ENCODE peak calls at places on chromosomes 6 and 20, in ten cellular contexts. One of them, this sample, is unnamed.

GRCh38 chr6:147909645-147910044 is 401.2 kb downstream of the SAMD5 start:
- DNase-seq in RWPE1: no peak
- DNase-seq in DND-41: no peak
- DNase-seq in suprapubic skin: no peak
- DNase-seq in left ventricle myocardium inferior: no peak
- DNase-seq in brain microvascular endothelial cell: peak
- DNase-seq in GM13977: no peak
- DNase-seq in CD4-positive, alpha-beta T cell: no peak
- DNase-seq in HFFc6: no peak
- DNase-seq in neural crest cell: no peak
- DNase-seq in this sample: no peak

GRCh38 chr20:38674178-38675133 is 49.8 kb upstream of the SLC32A1 start:
- DNase-seq in RWPE1: peak
- DNase-seq in DND-41: no peak
- DNase-seq in suprapubic skin: no peak
- DNase-seq in left ventricle myocardium inferior: no peak
- DNase-seq in brain microvascular endothelial cell: peak
- DNase-seq in GM13977: peak
- DNase-seq in CD4-positive, alpha-beta T cell: peak
- DNase-seq in HFFc6: no peak
- DNase-seq in neural crest cell: peak
- DNase-seq in this sample: no peak

GRCh38 chr6:153028261-153028660 is 25.8 kb upstream of the MTRF1L start:
- DNase-seq in RWPE1: no peak
- DNase-seq in DND-41: no peak
- DNase-seq in suprapubic skin: no peak
- DNase-seq in left ventricle myocardium inferior: no peak
- DNase-seq in brain microvascular endothelial cell: peak
- DNase-seq in GM13977: no peak
- DNase-seq in CD4-positive, alpha-beta T cell: no peak
- DNase-seq in HFFc6: no peak
- DNase-seq in neural crest cell: no peak
- DNase-seq in this sample: no peak

GRCh38 chr20:17825949-17826843 is 126.4 kb downstream of the BANF2 start:
- DNase-seq in RWPE1: no peak
- DNase-seq in DND-41: no peak
- DNase-seq in suprapubic skin: no peak
- DNase-seq in left ventricle myocardium inferior: no peak
- DNase-seq in brain microvascular endothelial cell: no peak
- DNase-seq in GM13977: peak
- DNase-seq in CD4-positive, alpha-beta T cell: no peak
- DNase-seq in HFFc6: no peak
- DNase-seq in neural crest cell: no peak
- DNase-seq in this sample: no peak

GRCh38 chr6:118808794-118809668 is 84.9 kb upstream of the ASF1A start:
- DNase-seq in RWPE1: no peak
- DNase-seq in DND-41: peak
- DNase-seq in suprapubic skin: no peak
- DNase-seq in left ventricle myocardium inferior: no peak
- DNase-seq in brain microvascular endothelial cell: no peak
- DNase-seq in GM13977: no peak
- DNase-seq in CD4-positive, alpha-beta T cell: no peak
- DNase-seq in HFFc6: no peak
- DNase-seq in neural crest cell: no peak
- DNase-seq in this sample: no peak

GRCh38 chr20:43824699-43825402 is 89.8 kb upstream of the TOX2 start:
- DNase-seq in RWPE1: no peak
- DNase-seq in DND-41: no peak
- DNase-seq in suprapubic skin: no peak
- DNase-seq in left ventricle myocardium inferior: no peak
- DNase-seq in brain microvascular endothelial cell: peak
- DNase-seq in GM13977: no peak
- DNase-seq in CD4-positive, alpha-beta T cell: no peak
- DNase-seq in HFFc6: peak
- DNase-seq in neural crest cell: peak
- DNase-seq in this sample: peak

GRCh38 chr6:21597243-21597682 is 3.7 kb downstream of the SOX4 start:
- DNase-seq in RWPE1: no peak
- DNase-seq in DND-41: no peak
- DNase-seq in suprapubic skin: no peak
- DNase-seq in left ventricle myocardium inferior: no peak
- DNase-seq in brain microvascular endothelial cell: no peak
- DNase-seq in GM13977: no peak
- DNase-seq in CD4-positive, alpha-beta T cell: no peak
- DNase-seq in HFFc6: no peak
- DNase-seq in neural crest cell: no peak
- DNase-seq in this sample: no peak

GRCh38 chr20:59723108-59723500 is 118.8 kb downstream of the PHACTR3 start:
- DNase-seq in RWPE1: no peak
- DNase-seq in DND-41: no peak
- DNase-seq in suprapubic skin: no peak
- DNase-seq in left ventricle myocardium inferior: no peak
- DNase-seq in brain microvascular endothelial cell: no peak
- DNase-seq in GM13977: no peak
- DNase-seq in CD4-positive, alpha-beta T cell: no peak
- DNase-seq in HFFc6: no peak
- DNase-seq in neural crest cell: no peak
- DNase-seq in this sample: no peak

DNA sequence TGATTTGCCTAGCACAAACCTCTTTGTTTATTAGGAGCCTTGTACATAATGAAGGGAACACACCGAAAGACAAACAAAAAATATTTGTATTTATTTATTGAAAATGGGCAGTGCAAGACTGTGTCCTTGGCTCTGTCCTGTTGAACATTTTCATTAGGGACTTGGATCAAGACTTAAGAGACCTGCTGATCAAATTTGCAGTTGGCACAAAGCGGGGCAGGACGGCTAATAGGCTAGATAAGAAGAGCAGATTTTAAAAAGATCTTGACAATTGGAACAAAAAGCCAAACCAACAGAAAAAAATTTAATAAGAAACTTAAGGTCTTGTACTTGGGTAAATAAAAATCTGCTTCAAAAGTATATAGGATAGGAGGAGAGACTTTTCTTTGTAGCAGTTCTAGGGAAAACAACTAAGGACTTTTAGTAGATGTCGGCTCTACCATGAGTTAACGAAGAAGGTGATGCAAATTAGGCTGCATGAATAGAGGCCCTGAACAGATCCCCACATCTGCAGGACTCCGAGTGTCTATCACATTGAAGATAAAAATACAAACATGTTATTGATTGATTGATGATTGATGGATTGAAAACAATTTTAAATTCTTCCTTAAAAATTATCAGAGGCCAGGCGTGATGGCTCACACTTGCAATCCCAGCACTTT is 124.1 kb upstream of the SPACA1 start:
- DNase-seq in RWPE1: no peak
- DNase-seq in DND-41: no peak
- DNase-seq in suprapubic skin: no peak
- DNase-seq in left ventricle myocardium inferior: no peak
- DNase-seq in brain microvascular endothelial cell: no peak
- DNase-seq in GM13977: no peak
- DNase-seq in CD4-positive, alpha-beta T cell: no peak
- DNase-seq in HFFc6: no peak
- DNase-seq in neural crest cell: no peak
- DNase-seq in this sample: no peak
- TF ChIP-seq CTCF in RWPE1: no peak
- TF ChIP-seq CTCF in DND-41: no peak
- TF ChIP-seq CTCF in suprapubic skin: no peak
- TF ChIP-seq CTCF in left ventricle myocardium inferior: no peak
- TF ChIP-seq CTCF in brain microvascular endothelial cell: no peak
- TF ChIP-seq CTCF in GM13977: no peak
- TF ChIP-seq CTCF in CD4-positive, alpha-beta T cell: no peak
- TF ChIP-seq CTCF in HFFc6: no peak
- TF ChIP-seq CTCF in neural crest cell: no peak
- TF ChIP-seq CTCF in this sample: no peak

GRCh38 chr6:131807644-131808459 is at the start of gene ENPP1:
- DNase-seq in RWPE1: peak
- DNase-seq in DND-41: no peak
- DNase-seq in suprapubic skin: peak
- DNase-seq in left ventricle myocardium inferior: peak
- DNase-seq in brain microvascular endothelial cell: no peak
- DNase-seq in GM13977: peak
- DNase-seq in CD4-positive, alpha-beta T cell: peak
- DNase-seq in HFFc6: peak
- DNase-seq in neural crest cell: peak
- DNase-seq in this sample: peak
- TF ChIP-seq CTCF in RWPE1: peak
- TF ChIP-seq CTCF in DND-41: no peak
- TF ChIP-seq CTCF in suprapubic skin: no peak
- TF ChIP-seq CTCF in left ventricle myocardium inferior: peak
- TF ChIP-seq CTCF in brain microvascular endothelial cell: peak
- TF ChIP-seq CTCF in GM13977: no peak
- TF ChIP-seq CTCF in CD4-positive, alpha-beta T cell: no peak
- TF ChIP-seq CTCF in HFFc6: peak
- TF ChIP-seq CTCF in neural crest cell: peak
- TF ChIP-seq CTCF in this sample: peak

GRCh38 chr6:56767892-56768531 is 125.3 kb upstream of the DST start:
- DNase-seq in RWPE1: no peak
- DNase-seq in DND-41: no peak
- DNase-seq in suprapubic skin: no peak
- DNase-seq in left ventricle myocardium inferior: no peak
- DNase-seq in brain microvascular endothelial cell: no peak
- DNase-seq in GM13977: no peak
- DNase-seq in CD4-positive, alpha-beta T cell: no peak
- DNase-seq in HFFc6: no peak
- DNase-seq in neural crest cell: no peak
- DNase-seq in this sample: no peak
- TF ChIP-seq CTCF in RWPE1: no peak
- TF ChIP-seq CTCF in DND-41: no peak
- TF ChIP-seq CTCF in suprapubic skin: no peak
- TF ChIP-seq CTCF in left ventricle myocardium inferior: peak
- TF ChIP-seq CTCF in brain microvascular endothelial cell: peak
- TF ChIP-seq CTCF in GM13977: peak
- TF ChIP-seq CTCF in CD4-positive, alpha-beta T cell: no peak
- TF ChIP-seq CTCF in HFFc6: peak
- TF ChIP-seq CTCF in neural crest cell: no peak
- TF ChIP-seq CTCF in this sample: no peak

GRCh38 chr6:78513856-78514255 is 353.5 kb upstream of the IRAK1BP1 start:
- DNase-seq in RWPE1: no peak
- DNase-seq in DND-41: no peak
- DNase-seq in suprapubic skin: no peak
- DNase-seq in left ventricle myocardium inferior: no peak
- DNase-seq in brain microvascular endothelial cell: no peak
- DNase-seq in GM13977: peak
- DNase-seq in CD4-positive, alpha-beta T cell: no peak
- DNase-seq in HFFc6: no peak
- DNase-seq in neural crest cell: no peak
- DNase-seq in this sample: no peak
- TF ChIP-seq CTCF in RWPE1: no peak
- TF ChIP-seq CTCF in DND-41: peak
- TF ChIP-seq CTCF in suprapubic skin: no peak
- TF ChIP-seq CTCF in left ventricle myocardium inferior: no peak
- TF ChIP-seq CTCF in brain microvascular endothelial cell: peak
- TF ChIP-seq CTCF in GM13977: peak
- TF ChIP-seq CTCF in CD4-positive, alpha-beta T cell: no peak
- TF ChIP-seq CTCF in HFFc6: no peak
- TF ChIP-seq CTCF in neural crest cell: peak
- TF ChIP-seq CTCF in this sample: no peak

GRCh38 chr20:51419236-51419635 is 123.3 kb downstream of the NFATC2 start:
- DNase-seq in RWPE1: no peak
- DNase-seq in DND-41: no peak
- DNase-seq in suprapubic skin: no peak
- DNase-seq in left ventricle myocardium inferior: no peak
- DNase-seq in brain microvascular endothelial cell: no peak
- DNase-seq in GM13977: no peak
- DNase-seq in CD4-positive, alpha-beta T cell: no peak
- DNase-seq in HFFc6: no peak
- DNase-seq in neural crest cell: no peak
- DNase-seq in this sample: no peak

GRCh38 chr20:51417245-51417560 is 125.3 kb downstream of the NFATC2 start:
- DNase-seq in RWPE1: no peak
- DNase-seq in DND-41: no peak
- DNase-seq in suprapubic skin: no peak
- DNase-seq in left ventricle myocardium inferior: no peak
- DNase-seq in brain microvascular endothelial cell: no peak
- DNase-seq in GM13977: no peak
- DNase-seq in CD4-positive, alpha-beta T cell: no peak
- DNase-seq in HFFc6: no peak
- DNase-seq in neural crest cell: no peak
- DNase-seq in this sample: no peak

GRCh38 chr20:51416532-51417244 is 125.8 kb downstream of the NFATC2 start:
- DNase-seq in RWPE1: no peak
- DNase-seq in DND-41: no peak
- DNase-seq in suprapubic skin: no peak
- DNase-seq in left ventricle myocardium inferior: no peak
- DNase-seq in brain microvascular endothelial cell: no peak
- DNase-seq in GM13977: no peak
- DNase-seq in CD4-positive, alpha-beta T cell: no peak
- DNase-seq in HFFc6: no peak
- DNase-seq in neural crest cell: no peak
- DNase-seq in this sample: no peak

GRCh38 chr20:51419646-51420045 is 122.9 kb downstream of the NFATC2 start:
- DNase-seq in RWPE1: no peak
- DNase-seq in DND-41: no peak
- DNase-seq in suprapubic skin: no peak
- DNase-seq in left ventricle myocardium inferior: no peak
- DNase-seq in brain microvascular endothelial cell: no peak
- DNase-seq in GM13977: no peak
- DNase-seq in CD4-positive, alpha-beta T cell: no peak
- DNase-seq in HFFc6: no peak
- DNase-seq in neural crest cell: no peak
- DNase-seq in this sample: no peak

DNA sequence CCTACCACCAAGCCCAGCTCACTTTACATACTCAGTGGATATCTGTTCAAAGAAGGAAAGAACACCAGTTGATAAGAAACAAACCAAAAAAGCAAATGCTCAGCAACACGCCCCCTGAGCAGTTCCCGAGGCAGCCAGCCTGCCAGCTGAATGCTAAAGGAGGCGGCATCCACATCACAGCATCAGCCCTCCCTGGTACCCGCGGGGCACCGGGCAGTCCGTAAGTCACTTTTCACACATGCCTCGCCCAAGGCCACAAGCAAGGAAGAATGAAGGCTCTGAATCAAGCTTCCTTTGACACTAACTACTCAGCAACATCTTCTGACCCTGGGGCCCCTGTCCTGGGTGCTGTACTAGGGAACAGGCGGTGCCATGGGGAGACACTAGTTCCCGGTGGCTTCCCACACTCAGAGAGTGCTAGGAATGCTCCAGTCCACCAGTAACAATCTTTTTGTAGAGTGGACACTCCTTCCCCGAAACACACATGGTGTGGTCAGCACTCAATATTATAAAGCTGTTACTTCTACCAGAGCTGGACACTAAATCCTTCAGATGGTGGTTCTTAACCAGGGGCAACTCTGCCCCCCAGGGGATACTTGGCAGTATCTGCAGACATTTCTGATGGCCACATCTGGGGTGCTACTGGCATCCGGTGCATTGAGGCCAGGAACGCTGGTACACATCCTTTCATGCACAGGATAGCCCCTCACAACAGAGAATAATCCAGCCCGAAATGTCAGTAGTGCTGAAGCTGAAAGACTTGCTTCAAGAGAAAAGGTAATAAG is 124.6 kb downstream of the NFATC2 start:
- DNase-seq in RWPE1: no peak
- DNase-seq in DND-41: no peak
- DNase-seq in suprapubic skin: no peak
- DNase-seq in left ventricle myocardium inferior: no peak
- DNase-seq in brain microvascular endothelial cell: no peak
- DNase-seq in GM13977: no peak
- DNase-seq in CD4-positive, alpha-beta T cell: no peak
- DNase-seq in HFFc6: no peak
- DNase-seq in neural crest cell: no peak
- DNase-seq in this sample: no peak
- TF ChIP-seq CTCF in RWPE1: no peak
- TF ChIP-seq CTCF in DND-41: no peak
- TF ChIP-seq CTCF in suprapubic skin: no peak
- TF ChIP-seq CTCF in left ventricle myocardium inferior: no peak
- TF ChIP-seq CTCF in brain microvascular endothelial cell: peak
- TF ChIP-seq CTCF in GM13977: no peak
- TF ChIP-seq CTCF in CD4-positive, alpha-beta T cell: no peak
- TF ChIP-seq CTCF in HFFc6: no peak
- TF ChIP-seq CTCF in neural crest cell: no peak
- TF ChIP-seq CTCF in this sample: no peak